ENCODE peak calls at places on chromosomes 3 and 15, in four cellular contexts. R is IMR-90, B is H1, G is H9. L is an unnamed sample.
A peak's percentile ranks its signal among the peaks of the same experiment; 100 is the strongest.

GRCh38 chr3:10357592-10358308 is 36.8 kb upstream of the SEC13 start:
- DNase-seq in R (peak; percentile 95), B (no peak), G (no peak), L (peak; percentile 16)

GRCh38 chr15:74793135-74794028 is 11.5 kb downstream of the CSK start:
- DNase-seq in B (no peak), R (no peak), G (no peak), L (no peak)

GRCh38 chr3:61948699-61949305 is 387.4 kb downstream of the PTPRG start:
- DNase-seq in G (no peak), B (no peak), R (no peak), L (no peak)

GRCh38 chr3:149969945-149970715 is 565 bp downstream of the PFN2 start:
- DNase-seq in R (peak; percentile 90), G (peak; percentile 79), B (peak; percentile 83), L (peak; percentile 85)

GRCh38 chr3:33716227-33716626 is 1.8 kb downstream of the CLASP2 start:
- DNase-seq in B (no peak), R (no peak), G (no peak), L (no peak)

GRCh38 chr3:89278305-89278704 is 170.9 kb downstream of the EPHA3 start:
- DNase-seq in G (peak; percentile 65), R (no peak), B (peak; percentile 55), L (peak; percentile 95)

GRCh38 chr3:29694783-29695182 is 413.9 kb downstream of the RBMS3 start:
- DNase-seq in G (no peak), R (peak; percentile 92), B (no peak), L (peak; percentile 88)

GRCh38 chr3:46187876-46188275 is 20.2 kb downstream of the CCR1 start:
- DNase-seq in G (no peak), B (no peak), R (peak; percentile 58), L (no peak)

GRCh38 chr3:40079845-40080240 is 229.7 kb upstream of the EIF1B start:
- DNase-seq in R (no peak), B (no peak), G (no peak), L (no peak)

DNA sequence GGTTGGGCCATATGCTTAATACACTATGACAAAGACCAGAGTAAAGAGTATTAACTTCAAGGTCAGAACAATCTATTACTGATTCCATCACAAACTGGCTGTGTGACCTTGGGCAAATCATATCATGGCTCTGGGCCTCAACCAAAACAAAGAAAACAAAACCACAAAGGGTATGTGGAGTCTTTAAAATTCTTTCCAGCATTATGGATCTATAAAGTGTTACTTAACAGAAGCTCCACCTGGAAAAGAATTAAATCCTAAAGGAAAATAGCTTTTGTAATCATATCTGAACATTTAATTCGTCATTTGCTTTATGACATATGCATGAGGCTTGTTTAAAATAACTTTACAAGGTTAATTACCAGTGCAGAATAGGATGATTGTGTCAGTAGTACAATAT is 265.5 kb downstream of the SATB1 start:
- DNase-seq in B (no peak), G (no peak), R (no peak), L (no peak)
- H4K5ac ChIP-seq in B (no peak overlapping the region), G (no peak overlapping the region), R (no peak overlapping the region), L (no peak overlapping the region)

GRCh38 chr3:141087071-141087824 is 36.1 kb downstream of the SPSB4 start:
- DNase-seq in B (no peak), R (no peak), G (no peak), L (no peak)

GRCh38 chr3:141083831-141084624 is 32.9 kb downstream of the SPSB4 start:
- DNase-seq in R (no peak), G (no peak), B (no peak), L (no peak)

GRCh38 chr3:141083226-141083625 is 32.1 kb downstream of the SPSB4 start:
- DNase-seq in R (no peak), B (no peak), G (no peak), L (no peak)

GRCh38 chr3:141085331-141086047 is 34.3 kb downstream of the SPSB4 start:
- DNase-seq in R (no peak), G (no peak), B (no peak), L (no peak)

DNA sequence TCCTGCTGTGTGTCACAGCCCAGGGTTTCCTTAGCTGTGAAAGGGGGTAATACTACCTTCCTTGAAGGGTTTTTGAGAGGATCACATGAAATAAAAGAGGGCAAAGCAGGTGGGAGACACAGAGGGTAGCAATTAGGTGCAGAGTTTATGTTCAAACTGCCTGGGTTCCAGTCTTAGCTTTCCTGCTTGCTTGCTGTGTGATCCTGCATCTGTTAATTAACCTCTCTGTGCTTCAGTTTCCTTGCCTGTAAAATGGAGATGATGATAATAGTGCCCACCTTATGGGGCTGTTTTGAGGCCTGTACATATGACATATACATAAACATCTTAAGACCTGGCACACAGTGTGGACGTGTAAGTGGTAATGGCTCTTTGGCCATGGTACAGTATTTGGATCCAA is 35.0 kb downstream of the SPSB4 start:
- DNase-seq in R (no peak), G (no peak), B (no peak), L (no peak)
- H3K4ac ChIP-seq in R (no peak overlapping the region), G (no peak overlapping the region), B (no peak overlapping the region), L (no peak overlapping the region)

GRCh38 chr3:11386413-11387155 is 114.4 kb downstream of the ATG7 start:
- DNase-seq in B (no peak), G (no peak), R (no peak), L (no peak)
- H3K27ac ChIP-seq in B (no peak overlapping the region), G (no peak overlapping the region), R (no peak overlapping the region), L (no peak overlapping the region)

GRCh38 chr3:112973325-112974177 is 1.4 kb downstream of the CD200R1 start:
- DNase-seq in B (no peak), R (no peak), G (no peak), L (no peak)
- H4K5ac ChIP-seq in B (no peak overlapping the region), R (no peak overlapping the region), G (no peak overlapping the region), L (no peak overlapping the region)

L was measured in mesendoderm.